ENCODE peak calls at places on chromosomes 16 and 17, in eight cellular contexts. L is tibial artery; B is mucosa of descending colon; Z is CD8-positive, alpha-beta T cell; W is ovary; C is adrenal gland; O is colonic mucosa; T is IMR-90. I is an unnamed sample.
A peak's percentile ranks its signal among the peaks of the same experiment; 100 is the strongest.

GRCh38 chr16:46687486-46687885 is 1.5 kb downstream of the VPS35 start:
- DNase-seq in L (no peak), B (no peak), Z (no peak), W (no peak), C (no peak), O (no peak), T (no peak), I (no peak)

GRCh38 chr16:84528317-84528716 is 23.9 kb upstream of the MEAK7 start:
- DNase-seq in L (no peak), B (no peak), Z (no peak), W (no peak), C (no peak), O (no peak), T (no peak), I (no peak)

GRCh38 chr16:85235988-85236831 is 123.9 kb upstream of the CIBAR2 start:
- DNase-seq in L (peak; percentile 44), B (no peak), Z (no peak), W (no peak), C (peak; percentile 47), O (peak; percentile 40), T (no peak), I (no peak)

GRCh38 chr16:53789159-53789558 is 85.2 kb downstream of the FTO start:
- DNase-seq in L (no peak), B (no peak), Z (no peak), W (no peak), C (no peak), O (no peak), T (peak; percentile 84), I (no peak)

GRCh38 chr17:48597775-48598631 is 4.4 kb upstream of the HOXB5 start:
- DNase-seq in L (peak; percentile 56), B (peak; percentile 91), Z (peak; percentile 50), W (no peak), C (peak; percentile 82), O (peak; percentile 92), T (peak; percentile 88), I (peak; percentile 91)

GRCh38 chr17:67435122-67435521 is 58.0 kb downstream of the PITPNC1 start:
- DNase-seq in L (no peak), B (no peak), Z (peak; percentile 69), W (no peak), C (peak; percentile 41), O (no peak), T (no peak), I (peak; percentile 35)

GRCh38 chr17:77363821-77364361 is 223.1 kb downstream of the SEC14L1 start:
- DNase-seq in L (no peak), B (no peak), Z (peak; percentile 55), W (peak; percentile 90), C (peak; percentile 82), O (no peak), T (peak; percentile 58), I (no peak)

GRCh38 chr17:73551144-73551543 is 93.1 kb downstream of the SDK2 start:
- DNase-seq in L (no peak), B (no peak), Z (no peak), W (no peak), C (no peak), O (no peak), T (no peak), I (peak; percentile 63)

GRCh38 chr16:78640886-78641285 is 541.4 kb downstream of the WWOX start:
- DNase-seq in L (no peak), B (no peak), Z (no peak), W (no peak), C (no peak), O (no peak), T (no peak), I (no peak)

GRCh38 chr17:38512473-38513058 is 84.3 kb downstream of the ARHGAP23 start:
- DNase-seq in L (no peak), B (no peak), Z (no peak), W (no peak), C (no peak), O (no peak), T (no peak), I (no peak)

GRCh38 chr17:58414596-58414997 is 2.7 kb downstream of the RNF43 start:
- DNase-seq in L (no peak), B (no peak), Z (no peak), W (no peak), C (no peak), O (no peak), T (no peak), I (peak; percentile 24)

GRCh38 chr16:76287466-76287865 is 10.3 kb downstream of the CNTNAP4 start:
- DNase-seq in L (no peak), B (no peak), Z (no peak), W (no peak), C (no peak), O (no peak), T (no peak), I (no peak)

GRCh38 chr17:32777436-32777835 is 99.5 kb downstream of the MYO1D start:
- DNase-seq in L (no peak), B (no peak), Z (no peak), W (no peak), C (no peak), O (peak; percentile 29), T (peak; percentile 6), I (peak; percentile 39)

GRCh38 chr16:2031081-2031577 is 4.4 kb downstream of the NHERF2 start:
- DNase-seq in L (no peak), B (no peak), Z (no peak), W (no peak), C (peak; percentile 19), O (no peak), T (no peak), I (peak; percentile 48)

GRCh38 chr16:53732296-53732929 is 28.5 kb downstream of the FTO start:
- DNase-seq in L (no peak), B (no peak), Z (no peak), W (no peak), C (peak; percentile 66), O (no peak), T (peak; percentile 58), I (no peak)

GRCh38 chr16:78748471-78748929 is 649.0 kb downstream of the WWOX start:
- DNase-seq in L (no peak), B (no peak), Z (no peak), W (no peak), C (no peak), O (no peak), T (no peak), I (no peak)

GRCh38 chr17:10756604-10757003 is 26.8 kb upstream of the TMEM220 start:
- DNase-seq in L (no peak), B (no peak), Z (no peak), W (no peak), C (no peak), O (peak; percentile 45), T (no peak), I (no peak)

GRCh38 chr17:76147211-76148014 is 6.4 kb upstream of the FOXJ1 start:
- DNase-seq in L (no peak), B (no peak), Z (no peak), W (no peak), C (no peak), O (no peak), T (peak; percentile 26), I (no peak)

GRCh38 chr16:83400234-83400633 is 407.5 kb upstream of the HSBP1 start:
- DNase-seq in L (no peak), B (no peak), Z (no peak), W (no peak), C (no peak), O (no peak), T (no peak), I (no peak)
- TF ChIP-seq CTCF in L (no peak), B (no peak), Z (no peak), W (no peak), C (no peak), O (no peak), T (no peak), I (no peak)

GRCh38 chr17:80791758-80792284 is 199.8 kb upstream of the CHMP6 start:
- DNase-seq in L (peak; percentile 93), B (no peak), Z (peak; percentile 32), W (peak; percentile 61), C (peak; percentile 94), O (peak; percentile 60), T (peak; percentile 100), I (no peak)

GRCh38 chr17:80794281-80795089 is 197.2 kb upstream of the CHMP6 start:
- DNase-seq in L (no peak), B (no peak), Z (no peak), W (no peak), C (no peak), O (no peak), T (no peak), I (no peak)

GRCh38 chr17:80792373-80792781 is 199.3 kb upstream of the CHMP6 start:
- DNase-seq in L (no peak), B (no peak), Z (no peak), W (no peak), C (no peak), O (no peak), T (peak; percentile 56), I (no peak)

GRCh38 chr17:80793851-80794267 is 197.8 kb upstream of the CHMP6 start:
- DNase-seq in L (no peak), B (no peak), Z (no peak), W (no peak), C (no peak), O (no peak), T (peak; percentile 85), I (no peak)

GRCh38 chr17:80793421-80793820 is 198.2 kb upstream of the CHMP6 start:
- DNase-seq in L (no peak), B (no peak), Z (no peak), W (no peak), C (no peak), O (no peak), T (no peak), I (no peak)
- H3K4me1 ChIP-seq in L (peaks cover 19% of the 10 kb centered on the region), B (peaks cover 3% of the 10 kb centered on the region), Z (peaks cover 47% of the 10 kb centered on the region), W (peaks cover 16% of the 10 kb centered on the region), C (peaks cover 38% of the 10 kb centered on the region), O (no peaks in the 10 kb centered on the region), T (peaks cover 51% of the 10 kb centered on the region), I (peaks cover 5% of the 10 kb centered on the region)

DNA sequence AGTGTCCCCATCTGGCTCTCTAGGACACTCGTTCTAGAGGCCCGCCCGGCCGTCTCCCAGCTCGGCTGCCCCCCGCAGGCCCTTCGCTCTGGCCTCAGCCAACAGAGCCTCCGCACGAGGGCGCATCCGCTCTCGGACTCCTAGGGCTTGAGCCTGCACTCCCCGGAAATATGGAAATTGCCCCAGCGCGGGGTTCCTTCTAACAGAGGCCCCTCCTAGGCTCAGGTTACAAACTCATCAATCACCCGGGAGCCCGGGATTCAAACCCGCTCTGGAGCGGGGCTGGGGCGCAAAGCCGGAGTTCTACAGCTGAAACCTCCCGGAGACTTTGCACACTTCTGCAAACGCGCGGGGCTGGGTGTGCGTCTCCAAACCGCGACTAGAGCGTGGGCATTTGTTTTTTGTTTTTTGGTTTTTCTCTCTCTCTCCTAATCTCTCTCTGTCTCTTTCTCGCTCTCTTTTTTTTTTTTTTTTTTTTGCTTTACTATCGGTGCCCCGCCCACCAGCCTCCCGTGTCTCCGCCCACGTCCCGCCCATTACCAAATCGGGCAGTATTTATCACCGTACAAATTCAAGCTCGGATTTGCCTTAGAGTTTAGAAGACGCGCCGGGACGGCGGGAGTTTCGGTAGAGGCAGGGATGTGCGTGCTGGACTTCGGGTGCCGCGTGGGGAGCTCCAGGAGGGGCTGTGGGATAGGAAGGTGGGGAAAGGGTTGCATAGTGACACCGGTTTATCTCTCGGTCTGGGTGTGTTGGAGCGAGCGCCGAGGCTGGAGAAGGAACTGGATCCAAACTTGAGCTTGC is 2.4 kb upstream of the FOXL1 start:
- DNase-seq in L (peak; percentile 89), B (peak; percentile 70), Z (peak; percentile 36), W (no peak), C (peak; percentile 70), O (peak; percentile 79), T (peak; percentile 97), I (peak; percentile 36)
- TF ChIP-seq CTCF in L (peak; percentile 63), B (no peak), Z (no peak), W (no peak), C (peak; percentile 36), O (peak; percentile 40), T (peak; percentile 89), I (no peak)

GRCh38 chr17:39700148-39700987 is 504 bp downstream of the ERBB2 start:
- DNase-seq in L (no peak), B (no peak), Z (no peak), W (peak; percentile 69), C (no peak), O (no peak), T (peak; percentile 7), I (no peak)
- H3K4me1 ChIP-seq in L (peaks cover 35% of the 10 kb centered on the region), B (peaks cover 40% of the 10 kb centered on the region), Z (peaks cover 13% of the 10 kb centered on the region), W (peaks cover 12% of the 10 kb centered on the region), C (no peaks in the 10 kb centered on the region), O (peaks cover 12% of the 10 kb centered on the region), T (peaks cover 21% of the 10 kb centered on the region), I (peaks cover 46% of the 10 kb centered on the region)